ENCODE peak calls at places on chromosomes 13 and 19, in six cellular contexts. V, T, Y, W, U and N are unnamed samples. For H3K9me3, the result is how much of the 10 kb centered on the place peaks cover.

GRCh38 chr13:113765241-113765910 is 6.3 kb downstream of the TMEM255B start:
- DNase-seq in Y (no peak), W (no peak), U (no peak), T (no peak), V (no peak), N (no peak)

GRCh38 chr19:10497371-10497770 is 5.8 kb downstream of the KEAP1 start:
- DNase-seq in T (no peak), W (no peak), V (no peak), Y (no peak), U (no peak), N (no peak)

GRCh38 chr19:38685666-38686529 is 38.4 kb downstream of the ACTN4 start:
- DNase-seq in Y (peak), V (no peak), U (no peak), T (no peak), W (no peak), N (peak)

GRCh38 chr13:102517959-102518358 is 78.8 kb upstream of the TPP2 start:
- DNase-seq in V (no peak), T (no peak), W (no peak), U (no peak), Y (no peak), N (no peak)

GRCh38 chr13:107881362-107881761 is 334.0 kb downstream of the LIG4 start:
- DNase-seq in U (no peak), V (no peak), Y (no peak), T (no peak), W (no peak), N (no peak)

GRCh38 chr13:37136633-37137032 is 31.2 kb upstream of the CSNK1A1L start:
- DNase-seq in W (no peak), T (no peak), V (no peak), U (no peak), Y (no peak), N (no peak)

GRCh38 chr13:97018029-97018819 is 23.9 kb upstream of the OXGR1 start:
- DNase-seq in V (no peak), W (no peak), U (no peak), Y (peak), T (peak), N (no peak)

GRCh38 chr13:77980592-77980991 is 62.0 kb upstream of the EDNRB start:
- DNase-seq in V (no peak), T (no peak), U (no peak), Y (peak), W (no peak), N (no peak)

GRCh38 chr19:3479177-3479818 is 1.0 kb downstream of the SMIM24 start:
- DNase-seq in U (no peak), T (no peak), W (peak), Y (peak), V (no peak), N (no peak)

GRCh38 chr13:31997641-31998040 is 33.9 kb upstream of the FRY start:
- DNase-seq in T (no peak), U (no peak), Y (no peak), V (no peak), W (no peak), N (no peak)

GRCh38 chr13:51158923-51159322 is 47.8 kb upstream of the C13orf42 start:
- DNase-seq in Y (no peak), T (no peak), W (no peak), V (no peak), U (no peak), N (no peak)

DNA sequence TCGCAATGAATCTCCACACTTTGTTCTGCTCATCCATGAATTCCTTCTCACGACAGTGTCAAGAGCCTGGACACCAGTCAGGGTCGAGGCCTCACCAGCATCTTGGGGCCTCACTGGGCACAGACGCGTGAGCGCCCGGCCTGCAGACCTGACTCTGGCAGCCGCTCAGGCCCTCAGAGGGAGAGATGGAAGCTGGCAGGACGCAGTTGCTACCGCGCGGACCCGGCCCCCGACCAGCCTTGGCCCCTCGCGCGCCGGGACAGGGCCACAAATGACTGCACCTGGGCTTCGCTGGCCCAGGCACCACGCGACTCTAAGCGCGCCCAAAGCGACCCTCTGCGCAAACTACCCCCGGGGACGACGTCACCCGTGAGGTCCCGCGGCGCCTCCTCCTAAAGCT is 937 bp upstream of the USP29 start:
- DNase-seq in W (no peak), Y (no peak), U (no peak), T (no peak), V (no peak), N (no peak)
- H3K9me3 ChIP-seq in W (under half), Y (under half), U (under half), T (under half), V (under half), N (under half)

GRCh38 chr19:9296336-9296735 is 13.3 kb downstream of the ZNF699 start:
- DNase-seq in V (no peak), T (no peak), Y (no peak), U (no peak), W (no peak), N (no peak)
- H3K9me3 ChIP-seq in V (under half), T (under half), Y (under half), U (half or more), W (half or more), N (half or more)

GRCh38 chr19:58252102-58252685 is 23.5 kb downstream of the ZNF544 start:
- DNase-seq in W (no peak), U (no peak), Y (peak), V (no peak), T (no peak), N (no peak)

GRCh38 chr19:58243351-58243750 is 14.6 kb downstream of the ZNF544 start:
- DNase-seq in V (no peak), T (no peak), Y (no peak), W (no peak), U (no peak), N (no peak)

DNA sequence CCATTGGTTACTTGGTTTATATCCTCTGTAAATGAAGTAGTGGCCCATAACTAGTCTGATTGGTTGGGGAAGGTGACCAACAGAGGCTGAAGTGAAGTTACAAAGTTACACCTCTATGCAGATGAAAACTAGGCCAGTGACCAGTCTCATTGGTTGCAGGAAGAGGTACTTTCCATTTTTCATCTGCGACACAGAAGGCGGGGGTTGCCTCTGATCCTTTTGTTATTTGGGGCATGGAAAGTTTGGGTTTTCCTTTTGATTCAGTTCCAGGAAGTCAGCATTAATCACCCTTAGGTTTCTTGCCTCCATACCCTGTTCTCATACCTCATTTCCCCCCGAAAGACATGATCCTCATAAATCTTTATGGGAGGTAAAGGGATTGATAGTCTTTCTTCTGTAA is 20.2 kb downstream of the ZNF544 start:
- DNase-seq in Y (no peak), U (no peak), W (no peak), V (no peak), T (no peak), N (no peak)
- H3K9me3 ChIP-seq in Y (half or more), U (half or more), W (half or more), V (under half), T (under half), N (under half)

DNA sequence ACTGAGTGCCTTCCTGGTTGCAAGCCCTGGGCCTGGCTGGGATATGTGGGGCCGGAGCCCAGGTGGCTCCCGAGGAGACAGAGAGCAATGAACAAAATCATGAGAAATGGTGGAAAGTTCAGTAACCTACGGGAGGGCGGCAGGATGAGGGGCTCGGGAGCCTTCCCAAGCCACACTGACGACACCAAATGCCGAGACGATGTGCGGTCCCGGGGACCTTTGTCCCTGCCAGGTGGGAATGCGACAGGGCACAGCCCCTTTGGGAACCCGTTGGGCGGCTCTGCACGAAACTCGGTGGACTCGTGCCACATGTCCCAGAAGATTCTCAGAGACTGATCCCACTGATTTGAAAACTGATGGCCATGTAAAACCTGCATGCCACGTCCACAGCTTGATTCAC is 11.7 kb upstream of the ZNF14 start:
- DNase-seq in T (no peak), U (no peak), V (no peak), W (no peak), Y (no peak), N (no peak)
- H3K9me3 ChIP-seq in T (under half), U (under half), V (under half), W (under half), Y (under half), N (under half)

DNA sequence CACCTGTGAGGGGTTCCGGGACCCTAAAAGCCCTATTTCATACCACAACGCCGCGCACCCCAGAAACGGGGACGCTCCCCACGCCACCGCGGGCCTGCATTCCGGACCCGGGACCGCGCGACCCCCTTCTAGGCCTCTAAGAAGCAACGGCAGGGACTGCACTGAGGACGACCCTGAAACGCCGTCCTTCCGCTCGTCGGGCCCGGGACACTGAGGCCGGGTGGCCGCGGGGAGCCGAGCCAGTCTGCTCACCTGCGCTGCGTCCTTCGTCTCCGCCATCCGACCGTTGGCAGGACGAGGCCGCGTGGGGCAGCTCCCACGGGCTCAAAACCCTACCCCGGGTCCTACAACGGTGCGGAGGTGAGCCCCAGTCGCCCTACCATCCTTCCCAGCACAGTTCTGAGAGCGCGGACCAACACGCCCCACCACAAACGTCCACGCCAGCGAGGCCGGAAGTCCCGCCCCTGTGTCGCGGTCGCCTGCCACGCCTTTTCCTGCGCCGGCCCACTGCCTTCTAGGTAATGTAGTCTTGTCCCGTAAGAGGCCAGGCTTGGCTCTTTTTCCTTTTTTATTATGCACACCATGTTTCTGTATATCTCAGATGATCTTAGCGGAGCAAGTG is at the start of gene ZNF550:
- DNase-seq in U (peak), T (peak), V (peak), W (peak), Y (peak), N (peak)
- H3K9me3 ChIP-seq in U (under half), T (under half), V (under half), W (under half), Y (under half), N (under half)

DNA sequence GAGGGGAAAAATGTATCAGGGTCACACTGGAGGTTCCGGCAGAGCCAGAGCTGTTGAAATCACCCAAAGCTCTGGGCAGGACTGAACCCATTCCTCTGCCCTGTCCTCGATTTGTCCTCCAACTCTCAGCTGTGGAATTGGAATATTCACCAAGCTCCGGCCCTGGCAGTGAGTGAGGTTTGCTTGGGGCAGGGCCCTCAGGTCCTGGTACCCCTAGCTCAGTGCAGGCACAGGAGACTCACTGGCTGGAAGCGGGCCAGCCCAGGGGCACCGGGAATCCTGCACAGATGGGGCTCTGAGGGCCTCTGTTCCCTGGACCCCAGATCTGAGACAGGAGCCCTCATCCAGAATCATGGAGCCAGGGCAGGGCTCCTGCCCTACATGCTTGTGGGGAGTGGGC is 1322.3 kb downstream of the UQCRFS1 start:
- DNase-seq in V (no peak), W (no peak), Y (no peak), U (no peak), T (no peak), N (no peak)
- H3K9me3 ChIP-seq in V (under half), W (under half), Y (under half), U (under half), T (under half), N (under half)

GRCh38 chr19:41586064-41586463 is 10.1 kb downstream of the CEACAM21 start:
- DNase-seq in T (no peak), V (no peak), W (no peak), U (no peak), Y (no peak), N (no peak)
- H3K9me3 ChIP-seq in T (under half), V (under half), W (under half), U (under half), Y (under half), N (under half)

GRCh38 chr19:36805364-36805763 is 32.8 kb upstream of the ZNF850 start:
- DNase-seq in V (no peak), W (no peak), Y (no peak), U (no peak), T (no peak), N (no peak)
- H3K9me3 ChIP-seq in V (under half), W (under half), Y (under half), U (half or more), T (under half), N (under half)

DNA sequence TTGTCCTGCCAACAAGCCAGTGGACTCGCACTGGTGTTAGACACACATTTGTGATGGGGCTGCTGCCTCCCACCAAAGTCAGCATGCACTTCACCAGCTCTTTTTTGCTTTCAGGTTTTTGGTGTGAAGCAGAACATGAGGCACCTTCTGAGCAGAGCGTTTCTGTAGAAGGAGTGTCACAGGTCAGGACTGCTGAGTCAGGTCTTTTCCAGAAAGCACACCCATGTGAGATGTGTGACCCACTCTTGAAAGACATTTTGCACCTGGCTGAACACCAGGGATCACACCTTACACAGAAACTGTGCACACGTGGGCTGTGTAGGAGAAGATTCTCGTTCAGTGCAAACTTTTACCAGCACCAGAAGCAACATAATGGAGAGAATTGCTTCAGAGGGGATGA is 4.8 kb downstream of the ZNF304 start:
- DNase-seq in W (no peak), U (no peak), T (no peak), V (no peak), Y (no peak), N (no peak)
- H3K9me3 ChIP-seq in W (half or more), U (under half), T (under half), V (under half), Y (under half), N (under half)